ENCODE peak calls at places on chromosome 17, in ten cellular contexts. T, D, G, W, C, I, S, P, L and V are unnamed samples.

GRCh38 chr17:7650509-7651096 is at the start of gene ATP1B2:
- DNase-seq in I (no peak), L (peak; percentile 70), D (peak; percentile 97), G (peak; percentile 97), T (peak; percentile 72), W (peak; percentile 76), P (peak; percentile 90), C (peak; percentile 14), S (peak; percentile 76), V (peak; percentile 73)

GRCh38 chr17:6350806-6351205 is 84.1 kb downstream of the AIPL1 start:
- DNase-seq in W (no peak), L (no peak), S (no peak), I (no peak), T (no peak), C (no peak), G (no peak), P (no peak), D (no peak), V (no peak)

GRCh38 chr17:13001991-13002615 is 15.7 kb downstream of the ELAC2 start:
- DNase-seq in S (no peak), D (no peak), C (peak; percentile 44), T (no peak), L (no peak), W (peak; percentile 6), P (no peak), I (no peak), G (no peak), V (no peak)

GRCh38 chr17:19757536-19758180 is 9.6 kb upstream of the ALDH3A1 start:
- DNase-seq in C (no peak), P (no peak), T (no peak), D (no peak), W (peak; percentile 30), S (no peak), L (no peak), I (no peak), G (no peak), V (no peak)

GRCh38 chr17:68820825-68821481 is 134.2 kb downstream of the ABCA8 start:
- DNase-seq in L (no peak), G (peak; percentile 32), I (no peak), S (no peak), P (no peak), W (no peak), T (no peak), D (no peak), C (no peak), V (no peak)

GRCh38 chr17:43915561-43915960 is 8.2 kb upstream of the MPP2 start:
- DNase-seq in I (no peak), P (no peak), W (no peak), G (no peak), C (peak; percentile 11), L (no peak), D (no peak), S (no peak), T (no peak), V (no peak)

GRCh38 chr17:31442276-31442675 is 50.8 kb downstream of the RAB11FIP4 start:
- DNase-seq in P (no peak), T (no peak), S (no peak), I (no peak), W (no peak), D (no peak), G (no peak), C (no peak), L (no peak), V (no peak)

GRCh38 chr17:7296189-7296861 is 1.9 kb upstream of the YBX2 start:
- DNase-seq in I (no peak), T (peak; percentile 85), G (peak; percentile 92), C (peak; percentile 76), L (peak; percentile 86), W (peak; percentile 95), D (peak; percentile 74), P (peak; percentile 86), S (peak; percentile 88), V (no peak)

GRCh38 chr17:6135996-6136395 is 65.8 kb downstream of the WSCD1 start:
- DNase-seq in P (no peak), C (no peak), D (no peak), I (no peak), T (no peak), G (no peak), W (no peak), L (no peak), S (no peak), V (no peak)

GRCh38 chr17:6313835-6314234 is 121.1 kb downstream of the AIPL1 start:
- DNase-seq in D (no peak), W (no peak), S (no peak), G (no peak), P (no peak), C (no peak), L (no peak), I (no peak), T (no peak), V (no peak)

GRCh38 chr17:19448341-19449268 is 37.6 kb downstream of the RNF112 start:
- DNase-seq in T (no peak), L (no peak), I (peak; percentile 38), W (no peak), G (peak; percentile 46), P (no peak), C (peak; percentile 99), S (no peak), D (no peak), V (peak; percentile 85)

GRCh38 chr17:70375813-70376448 is 206.6 kb downstream of the KCNJ2 start:
- DNase-seq in L (no peak), I (no peak), C (no peak), S (no peak), T (no peak), P (no peak), D (no peak), G (no peak), W (no peak), V (no peak)

GRCh38 chr17:64634217-64634616 is 27.9 kb downstream of the SMURF2 start:
- DNase-seq in S (no peak), P (no peak), L (no peak), I (no peak), D (no peak), W (no peak), G (no peak), T (no peak), C (no peak), V (no peak)

GRCh38 chr17:64281962-64282752 is 19.1 kb upstream of the TEX2 start:
- DNase-seq in W (peak; percentile 59), P (peak; percentile 68), D (peak; percentile 73), G (peak; percentile 82), C (peak; percentile 88), S (peak; percentile 26), I (no peak), L (peak; percentile 38), T (peak; percentile 68), V (no peak)

GRCh38 chr17:74757931-74758845 is 9.8 kb downstream of the NHERF1 start:
- DNase-seq in T (peak; percentile 59), C (peak; percentile 62), L (peak; percentile 45), W (no peak), G (peak; percentile 31), I (no peak), P (no peak), D (no peak), S (no peak), V (no peak)

GRCh38 chr17:74756891-74757290 is 8.5 kb downstream of the NHERF1 start:
- DNase-seq in I (no peak), W (no peak), G (no peak), L (no peak), P (no peak), S (no peak), D (no peak), T (peak; percentile 52), C (no peak), V (no peak)

GRCh38 chr17:74758846-74759163 is 10.4 kb downstream of the NHERF1 start:
- DNase-seq in W (no peak), P (peak; percentile 56), D (no peak), T (no peak), L (no peak), I (no peak), C (no peak), S (no peak), G (no peak), V (no peak)

GRCh38 chr17:74759243-74759801 is 10.9 kb downstream of the NHERF1 start:
- DNase-seq in T (no peak), W (no peak), C (no peak), I (no peak), D (no peak), S (no peak), P (no peak), L (no peak), G (no peak), V (no peak)

GRCh38 chr17:74757502-74757901 is 9.1 kb downstream of the NHERF1 start:
- DNase-seq in C (no peak), S (peak; percentile 63), I (no peak), L (peak; percentile 52), D (no peak), G (no peak), P (no peak), W (no peak), T (peak; percentile 73), V (no peak)
- H3K4me1 ChIP-seq in C (peaks cover 13% of the 10 kb centered on the region), S (peaks cover 33% of the 10 kb centered on the region), I (peaks cover 39% of the 10 kb centered on the region), L (peaks cover 75% of the 10 kb centered on the region), D (peaks cover 40% of the 10 kb centered on the region), G (peaks cover 39% of the 10 kb centered on the region), P (peaks cover 56% of the 10 kb centered on the region), W (peaks cover 10% of the 10 kb centered on the region), T (peaks cover 60% of the 10 kb centered on the region), V (peaks cover 8% of the 10 kb centered on the region)

DNA sequence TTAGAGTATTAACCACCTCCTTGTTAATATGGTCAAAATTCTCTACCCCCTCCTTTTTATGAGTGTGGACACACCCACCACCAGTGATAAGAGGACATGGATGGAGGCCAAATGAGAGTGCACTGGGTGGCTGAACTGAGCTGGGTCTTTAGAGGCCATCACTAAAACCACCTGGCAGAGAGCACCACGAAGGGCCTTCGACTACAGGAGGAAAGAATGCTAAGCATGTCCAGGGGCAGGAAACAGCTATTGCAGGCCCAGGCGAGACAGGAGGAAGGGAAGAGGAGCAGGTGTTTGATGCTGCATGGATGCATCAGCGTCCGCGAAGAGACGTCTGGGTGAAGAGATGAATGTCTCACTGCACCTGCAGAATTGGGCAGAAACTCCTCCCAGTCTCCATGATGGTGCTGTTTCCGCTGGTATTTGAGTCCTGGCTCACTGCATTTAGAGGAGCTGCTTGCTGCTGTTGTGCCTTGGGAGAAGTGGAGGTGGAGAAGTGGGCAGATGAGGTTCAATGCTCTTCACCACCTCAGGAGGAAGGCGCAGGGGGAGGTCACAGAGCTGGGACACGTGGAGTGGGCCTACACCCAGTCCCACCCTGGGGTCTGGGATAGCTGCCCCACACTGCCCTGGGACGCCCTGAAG is 33.2 kb downstream of the SPHK1 start:
- DNase-seq in S (no peak), D (peak; percentile 51), I (no peak), G (no peak), L (no peak), T (no peak), P (no peak), W (no peak), C (no peak), V (no peak)
- H3K4me3 ChIP-seq in S (no peak overlapping the region), D (no peak overlapping the region), I (no peak overlapping the region), G (no peak overlapping the region), L (no peak overlapping the region), T (no peak overlapping the region), P (no peak overlapping the region), W (no peak overlapping the region), C (no peak overlapping the region), V (no peak overlapping the region)

GRCh38 chr17:78173025-78173715 is 4.8 kb downstream of the SYNGR2 start:
- DNase-seq in C (no peak), I (no peak), S (peak; percentile 21), G (peak; percentile 60), P (no peak), W (no peak), L (no peak), T (no peak), D (no peak), V (no peak)
- H3K4me1 ChIP-seq in C (peaks cover 8% of the 10 kb centered on the region), I (peaks cover 77% of the 10 kb centered on the region), S (peaks cover 39% of the 10 kb centered on the region), G (peaks cover 44% of the 10 kb centered on the region), P (peaks cover 32% of the 10 kb centered on the region), W (peaks cover 72% of the 10 kb centered on the region), L (peaks cover 86% of the 10 kb centered on the region), T (peaks cover 81% of the 10 kb centered on the region), D (peaks cover 16% of the 10 kb centered on the region), V (peaks cover 60% of the 10 kb centered on the region)

GRCh38 chr17:3750926-3751325 is 27.2 kb downstream of the HASPIN start:
- DNase-seq in S (no peak), W (no peak), C (no peak), T (no peak), P (no peak), D (no peak), G (no peak), L (no peak), I (no peak), V (no peak)
- H3K4me3 ChIP-seq in S (no peak overlapping the region), W (no peak overlapping the region), C (no peak overlapping the region), T (no peak overlapping the region), P (no peak overlapping the region), D (no peak overlapping the region), G (no peak overlapping the region), L (no peak overlapping the region), I (no peak overlapping the region), V (no peak overlapping the region)